ENCODE peak calls at places on chromosome 5, in seven cellular contexts. X is tibial artery, K is choroid plexus epithelial cell, Y is colonic mucosa, F is HL-60, C is foreskin fibroblast, W is AG04449. H is an unnamed sample.

GRCh38 chr5:132525299-132525724 is 18.0 kb downstream of the IL5 start:
- DNase-seq in X (no peak), K (no peak), Y (no peak), F (no peak), C (no peak), W (no peak), H (no peak)

GRCh38 chr5:98651715-98652114 is 121.7 kb upstream of the RGMB start:
- DNase-seq in X (no peak), K (no peak), Y (no peak), F (no peak), C (no peak), W (no peak), H (no peak)

GRCh38 chr5:163943546-163943945 is 438.1 kb downstream of the MAT2B start:
- DNase-seq in X (no peak), K (no peak), Y (no peak), F (no peak), C (no peak), W (no peak), H (peak)

GRCh38 chr5:150006318-150006717 is 5.8 kb downstream of the HMGXB3 start:
- DNase-seq in X (no peak), K (no peak), Y (no peak), F (no peak), C (no peak), W (no peak), H (no peak)

GRCh38 chr5:6175172-6175855 is 203.0 kb downstream of the MED10 start:
- DNase-seq in X (no peak), K (no peak), Y (no peak), F (no peak), C (no peak), W (no peak), H (no peak)

GRCh38 chr5:177545487-177546261 is 8.7 kb downstream of the FAM193B start:
- DNase-seq in X (peak), K (peak), Y (peak), F (peak), C (peak), W (peak), H (no peak)

GRCh38 chr5:39519566-39520231 is 94.9 kb upstream of the DAB2 start:
- DNase-seq in X (no peak), K (peak), Y (no peak), F (no peak), C (peak), W (peak), H (peak)

GRCh38 chr5:95794070-95794516 is 28.4 kb downstream of the GLRX start:
- DNase-seq in X (no peak), K (peak), Y (no peak), F (no peak), C (no peak), W (peak), H (no peak)

GRCh38 chr5:97838214-97838613 is 655.2 kb upstream of the RIOK2 start:
- DNase-seq in X (no peak), K (peak), Y (no peak), F (no peak), C (peak), W (peak), H (peak)

GRCh38 chr5:44225231-44226160 is 163.7 kb downstream of the FGF10 start:
- DNase-seq in X (no peak), K (no peak), Y (no peak), F (no peak), C (no peak), W (no peak), H (no peak)

GRCh38 chr5:84430863-84431663 is 46.4 kb upstream of the EDIL3 start:
- DNase-seq in X (no peak), K (peak), Y (no peak), F (no peak), C (peak), W (no peak), H (no peak)

GRCh38 chr5:109394806-109395205 is 15.0 kb downstream of the PJA2 start:
- DNase-seq in X (no peak), K (no peak), Y (no peak), F (no peak), C (no peak), W (no peak), H (peak)

GRCh38 chr5:59241119-59241518 is 652.4 kb downstream of the PDE4D start:
- DNase-seq in X (no peak), K (no peak), Y (no peak), F (no peak), C (no peak), W (no peak), H (no peak)

GRCh38 chr5:109880907-109881685 is 191.4 kb downstream of the MAN2A1 start:
- DNase-seq in X (no peak), K (peak), Y (no peak), F (no peak), C (no peak), W (no peak), H (peak)

GRCh38 chr5:91174418-91174817 is 208.7 kb downstream of the ARRDC3 start:
- DNase-seq in X (no peak), K (no peak), Y (no peak), F (no peak), C (no peak), W (no peak), H (no peak)

GRCh38 chr5:57176350-57176857 is 2.5 kb downstream of the GPBP1 start:
- DNase-seq in X (no peak), K (peak), Y (no peak), F (no peak), C (peak), W (no peak), H (peak)

GRCh38 chr5:168443950-168444700 is 42.1 kb upstream of the RARS1 start:
- DNase-seq in X (no peak), K (peak), Y (no peak), F (no peak), C (no peak), W (no peak), H (peak)

GRCh38 chr5:151680944-151681427 is 5.7 kb downstream of the SPARC start:
- DNase-seq in X (peak), K (peak), Y (no peak), F (no peak), C (peak), W (no peak), H (no peak)

GRCh38 chr5:10140195-10140973 is 109.3 kb downstream of the ATPSCKMT start:
- DNase-seq in X (no peak), K (peak), Y (no peak), F (no peak), C (peak), W (no peak), H (no peak)

GRCh38 chr5:154380263-154380662 is 65.5 kb upstream of the SAP30L start:
- DNase-seq in X (no peak), K (no peak), Y (no peak), F (no peak), C (no peak), W (no peak), H (peak)

DNA sequence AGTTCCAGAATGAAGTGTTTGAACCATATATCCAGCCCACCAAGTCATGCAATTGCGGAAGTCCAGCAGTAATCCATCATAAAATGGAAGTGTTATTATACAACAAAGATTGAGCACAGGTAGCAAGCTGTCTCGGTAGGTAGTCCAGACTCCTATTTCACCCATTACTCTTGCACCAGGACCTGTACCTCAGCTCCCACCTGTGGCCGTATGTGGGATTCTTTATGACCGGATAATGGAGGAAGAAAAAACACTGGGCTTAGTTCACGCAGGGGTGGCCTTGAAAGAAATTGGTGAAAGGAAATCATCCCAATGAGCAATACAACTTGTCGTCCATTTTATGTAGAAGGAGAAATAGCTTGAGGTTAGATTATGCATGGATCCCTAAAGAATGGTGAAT is 216.3 kb downstream of the ESM1 start:
- DNase-seq in X (no peak), K (no peak), Y (no peak), F (no peak), C (no peak), W (no peak), H (no peak)
- TF ChIP-seq CTCF in X (no peak), K (peak), Y (no peak), F (no peak), C (no peak), W (no peak), H (no peak)

DNA sequence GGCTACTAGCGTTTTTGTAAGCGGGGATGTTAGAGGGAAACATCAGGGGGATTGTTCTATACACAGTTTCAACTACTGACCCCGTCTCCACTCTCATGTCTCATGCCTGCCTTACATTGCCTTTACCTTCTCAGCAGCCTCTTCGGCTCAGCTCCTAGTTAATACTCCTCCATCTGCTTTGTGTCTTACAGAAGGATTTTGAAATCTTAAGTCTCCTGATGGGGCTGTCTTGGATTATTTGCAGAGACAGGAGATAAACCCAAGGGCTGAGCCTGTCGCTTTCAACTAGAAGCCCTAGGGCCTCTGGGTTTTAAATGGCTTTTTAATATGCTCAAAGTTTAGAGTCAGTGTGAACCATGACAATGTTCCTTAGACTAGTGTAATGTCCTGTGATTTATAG is 161.5 kb downstream of the CARTPT start:
- DNase-seq in X (no peak), K (no peak), Y (no peak), F (no peak), C (no peak), W (no peak), H (no peak)
- H3K4me3 ChIP-seq in X (no peak), K (no peak), Y (no peak), F (no peak), C (no peak), W (no peak), H (no peak)

GRCh38 chr5:123099514-123100151 is 10.6 kb downstream of the PRDM6 start:
- DNase-seq in X (no peak), K (no peak), Y (no peak), F (peak), C (peak), W (no peak), H (no peak)
- TF ChIP-seq CTCF in X (peak), K (no peak), Y (no peak), F (no peak), C (no peak), W (no peak), H (peak)

GRCh38 chr5:81184749-81185110 is 48.4 kb upstream of the CKMT2 start:
- DNase-seq in X (no peak), K (no peak), Y (no peak), F (no peak), C (no peak), W (no peak), H (no peak)

GRCh38 chr5:81188962-81189361 is 44.2 kb upstream of the CKMT2 start:
- DNase-seq in X (no peak), K (no peak), Y (no peak), F (no peak), C (no peak), W (no peak), H (no peak)

GRCh38 chr5:81183811-81184748 is 49.0 kb upstream of the CKMT2 start:
- DNase-seq in X (no peak), K (peak), Y (no peak), F (no peak), C (peak), W (no peak), H (no peak)

GRCh38 chr5:81189875-81190467 is 43.2 kb upstream of the CKMT2 start:
- DNase-seq in X (no peak), K (no peak), Y (no peak), F (no peak), C (no peak), W (no peak), H (no peak)

GRCh38 chr5:81187885-81188284 is 45.2 kb upstream of the CKMT2 start:
- DNase-seq in X (no peak), K (no peak), Y (no peak), F (no peak), C (no peak), W (no peak), H (no peak)
- H3K4me3 ChIP-seq in X (no peak), K (no peak), Y (no peak), F (no peak), C (no peak), W (no peak), H (no peak)

GRCh38 chr5:102792705-102793104 is 37.6 kb downstream of the PAM start:
- DNase-seq in X (no peak), K (peak), Y (no peak), F (no peak), C (peak), W (no peak), H (no peak)
- TF ChIP-seq CTCF in X (no peak), K (peak), Y (no peak), F (no peak), C (peak), W (no peak), H (peak)

GRCh38 chr5:32531885-32532520 is 53.4 kb upstream of the SUB1 start:
- DNase-seq in X (no peak), K (peak), Y (no peak), F (peak), C (peak), W (no peak), H (peak)
- H3K4me3 ChIP-seq in X (no peak), K (no peak), Y (peak), F (no peak), C (peak), W (peak), H (peak)

DNA sequence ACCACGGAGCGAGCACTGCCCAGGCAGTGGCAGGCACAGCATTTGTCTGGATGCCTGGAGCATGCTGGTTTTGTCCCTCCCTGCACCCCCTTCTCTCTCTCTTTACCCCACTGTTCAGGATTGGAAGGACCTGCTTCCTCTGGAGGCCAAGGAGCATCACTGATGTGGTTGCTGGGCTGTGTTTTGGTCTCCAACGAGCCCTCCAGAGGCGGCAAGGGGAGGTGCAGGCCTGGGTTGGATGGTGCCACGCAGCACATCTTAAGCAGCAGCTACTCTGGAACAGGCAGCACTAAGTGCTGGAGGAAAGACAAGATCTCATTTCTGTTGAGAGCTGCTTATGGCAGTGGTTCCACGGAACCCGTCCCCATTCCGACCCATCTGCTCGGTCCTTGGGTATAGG is 139.6 kb downstream of the CMYA5 start:
- DNase-seq in X (no peak), K (peak), Y (no peak), F (no peak), C (no peak), W (no peak), H (no peak)
- TF ChIP-seq CTCF in X (no peak), K (peak), Y (no peak), F (no peak), C (peak), W (peak), H (peak)

GRCh38 chr5:118679123-118679940 is 309.0 kb downstream of the DTWD2 start:
- DNase-seq in X (no peak), K (peak), Y (no peak), F (no peak), C (no peak), W (no peak), H (peak)

DNA sequence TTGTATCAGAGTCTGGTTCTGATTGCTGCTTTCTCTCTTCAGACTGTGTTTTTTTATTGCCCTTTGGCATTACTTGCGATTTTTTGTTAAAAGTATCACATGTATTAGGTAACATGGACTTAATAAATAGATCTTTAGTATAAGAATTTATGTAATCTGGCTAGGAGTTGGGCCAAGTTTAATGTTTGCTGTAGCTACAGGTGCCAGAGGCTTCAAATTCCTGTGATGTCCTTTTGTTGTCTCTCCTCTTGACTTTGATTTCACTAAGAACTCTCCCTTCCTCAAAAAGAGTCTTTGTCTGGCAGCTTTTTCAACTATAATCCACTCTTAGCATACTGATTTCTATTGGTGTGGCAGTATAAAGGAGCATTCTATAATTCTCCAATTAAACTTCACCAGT is 313.1 kb downstream of the DTWD2 start:
- DNase-seq in X (no peak), K (no peak), Y (no peak), F (no peak), C (no peak), W (no peak), H (no peak)
- H3K4me3 ChIP-seq in X (no peak), K (no peak), Y (no peak), F (no peak), C (no peak), W (no peak), H (no peak)

GRCh38 chr5:107388111-107388861 is 282.5 kb downstream of the EFNA5 start:
- DNase-seq in X (no peak), K (peak), Y (no peak), F (no peak), C (peak), W (peak), H (peak)

GRCh38 chr5:107389769-107390168 is 281.0 kb downstream of the EFNA5 start:
- DNase-seq in X (no peak), K (no peak), Y (no peak), F (peak), C (no peak), W (no peak), H (no peak)

GRCh38 chr5:107385701-107386100 is 285.0 kb downstream of the EFNA5 start:
- DNase-seq in X (no peak), K (no peak), Y (no peak), F (no peak), C (no peak), W (no peak), H (no peak)

GRCh38 chr5:107391787-107392186 is 278.9 kb downstream of the EFNA5 start:
- DNase-seq in X (no peak), K (no peak), Y (no peak), F (no peak), C (no peak), W (no peak), H (no peak)

GRCh38 chr5:107389130-107389553 is 281.6 kb downstream of the EFNA5 start:
- DNase-seq in X (no peak), K (peak), Y (peak), F (peak), C (peak), W (no peak), H (peak)
- TF ChIP-seq CTCF in X (no peak), K (peak), Y (no peak), F (no peak), C (no peak), W (no peak), H (peak)

DNA sequence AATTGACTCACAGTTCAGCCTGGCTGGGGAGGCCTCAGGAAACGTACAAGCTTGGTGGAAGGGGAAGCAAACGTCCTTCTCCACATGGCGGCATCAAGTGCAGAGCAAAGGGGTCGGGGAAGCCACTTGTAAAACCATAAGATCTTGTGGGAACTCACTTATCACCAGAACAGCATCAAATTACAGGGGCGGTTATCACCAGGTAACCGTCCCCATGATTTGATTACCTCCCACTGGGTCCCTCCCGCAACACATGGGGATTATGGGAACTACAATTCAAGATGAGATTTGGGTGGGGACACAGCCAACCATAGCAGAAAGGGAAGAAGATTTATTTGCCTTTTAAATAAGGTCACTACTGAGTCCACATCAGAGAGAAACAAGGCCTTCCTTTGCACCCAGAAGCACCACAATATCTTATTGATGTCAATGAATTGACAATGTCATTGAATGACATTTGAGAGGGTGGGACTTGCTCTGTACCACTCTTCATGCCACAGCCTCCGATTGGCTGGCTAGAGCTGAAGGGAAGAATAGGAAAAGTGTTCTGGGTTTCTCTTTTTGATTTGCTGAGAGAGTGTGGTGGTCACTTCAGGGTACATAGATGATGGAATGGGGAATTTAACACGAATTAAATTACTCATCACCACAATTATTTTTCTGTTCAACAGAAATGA is 11.0 kb downstream of the SKP2 start:
- DNase-seq in X (no peak), K (no peak), Y (no peak), F (no peak), C (no peak), W (no peak), H (no peak)
- H3K4me3 ChIP-seq in X (no peak), K (no peak), Y (no peak), F (no peak), C (no peak), W (no peak), H (no peak)